ENCODE peak calls at places on chromosomes 7 and 10, in ten cellular contexts. One of them, this sample, is unnamed.
A peak's percentile ranks its signal among the peaks of the same experiment; 100 is the strongest.

GRCh38 chr7:138092486-138093028 is 16.3 kb downstream of the AKR1D1 start:
- DNase-seq in pons: no peak
- DNase-seq in Jurkat, Clone E6-1: no peak
- DNase-seq in non-pigmented ciliary epithelial cell: no peak
- DNase-seq in GM18507: no peak
- DNase-seq in GM12864: no peak
- DNase-seq in cardiac muscle cell: no peak
- DNase-seq in Kasumi-1: no peak
- DNase-seq in type B pancreatic cell: no peak
- DNase-seq in ureter: no peak
- DNase-seq in this sample: no peak

GRCh38 chr10:69807696-69808095 is 6.0 kb downstream of the COL13A1 start:
- DNase-seq in pons: no peak
- DNase-seq in Jurkat, Clone E6-1: no peak
- DNase-seq in non-pigmented ciliary epithelial cell: no peak
- DNase-seq in GM18507: no peak
- DNase-seq in GM12864: no peak
- DNase-seq in cardiac muscle cell: no peak
- DNase-seq in Kasumi-1: no peak
- DNase-seq in type B pancreatic cell: no peak
- DNase-seq in ureter: no peak
- DNase-seq in this sample: no peak

GRCh38 chr10:132402781-132403241 is 5.8 kb downstream of the PWWP2B start:
- DNase-seq in pons: no peak
- DNase-seq in Jurkat, Clone E6-1: no peak
- DNase-seq in non-pigmented ciliary epithelial cell: no peak
- DNase-seq in GM18507: no peak
- DNase-seq in GM12864: no peak
- DNase-seq in cardiac muscle cell: no peak
- DNase-seq in Kasumi-1: no peak
- DNase-seq in type B pancreatic cell: no peak
- DNase-seq in ureter: no peak
- DNase-seq in this sample: no peak

GRCh38 chr7:105015631-105015965 is 1.6 kb downstream of the KMT2E start:
- DNase-seq in pons: no peak
- DNase-seq in Jurkat, Clone E6-1: no peak
- DNase-seq in non-pigmented ciliary epithelial cell: no peak
- DNase-seq in GM18507: no peak
- DNase-seq in GM12864: no peak
- DNase-seq in cardiac muscle cell: peak; percentile 58
- DNase-seq in Kasumi-1: peak; percentile 35
- DNase-seq in type B pancreatic cell: no peak
- DNase-seq in ureter: no peak
- DNase-seq in this sample: no peak

GRCh38 chr10:37947526-37947925 is 28.9 kb downstream of the ZNF25 start:
- DNase-seq in pons: no peak
- DNase-seq in Jurkat, Clone E6-1: no peak
- DNase-seq in non-pigmented ciliary epithelial cell: no peak
- DNase-seq in GM18507: no peak
- DNase-seq in GM12864: no peak
- DNase-seq in cardiac muscle cell: no peak
- DNase-seq in Kasumi-1: no peak
- DNase-seq in type B pancreatic cell: no peak
- DNase-seq in ureter: no peak
- DNase-seq in this sample: no peak

GRCh38 chr7:132742152-132742551 is 165.9 kb upstream of the PLXNA4 start:
- DNase-seq in pons: no peak
- DNase-seq in Jurkat, Clone E6-1: no peak
- DNase-seq in non-pigmented ciliary epithelial cell: peak; percentile 70
- DNase-seq in GM18507: no peak
- DNase-seq in GM12864: no peak
- DNase-seq in cardiac muscle cell: no peak
- DNase-seq in Kasumi-1: no peak
- DNase-seq in type B pancreatic cell: no peak
- DNase-seq in ureter: no peak
- DNase-seq in this sample: peak; percentile 47

GRCh38 chr10:22501863-22502262 is 156.6 kb downstream of the SPAG6 start:
- DNase-seq in pons: no peak
- DNase-seq in Jurkat, Clone E6-1: no peak
- DNase-seq in non-pigmented ciliary epithelial cell: no peak
- DNase-seq in GM18507: no peak
- DNase-seq in GM12864: no peak
- DNase-seq in cardiac muscle cell: no peak
- DNase-seq in Kasumi-1: no peak
- DNase-seq in type B pancreatic cell: no peak
- DNase-seq in ureter: no peak
- DNase-seq in this sample: no peak

GRCh38 chr7:131218727-131219128 is 108.9 kb upstream of the MKLN1 start:
- DNase-seq in pons: peak; percentile 40
- DNase-seq in Jurkat, Clone E6-1: no peak
- DNase-seq in non-pigmented ciliary epithelial cell: no peak
- DNase-seq in GM18507: no peak
- DNase-seq in GM12864: peak; percentile 29
- DNase-seq in cardiac muscle cell: no peak
- DNase-seq in Kasumi-1: peak; percentile 25
- DNase-seq in type B pancreatic cell: no peak
- DNase-seq in ureter: no peak
- DNase-seq in this sample: no peak

GRCh38 chr7:140074780-140075179 is 12.0 kb upstream of the PARP12 start:
- DNase-seq in pons: no peak
- DNase-seq in Jurkat, Clone E6-1: no peak
- DNase-seq in non-pigmented ciliary epithelial cell: no peak
- DNase-seq in GM18507: no peak
- DNase-seq in GM12864: no peak
- DNase-seq in cardiac muscle cell: no peak
- DNase-seq in Kasumi-1: no peak
- DNase-seq in type B pancreatic cell: no peak
- DNase-seq in ureter: no peak
- DNase-seq in this sample: no peak

GRCh38 chr7:107118109-107118900 is 50.5 kb upstream of the HBP1 start:
- DNase-seq in pons: no peak
- DNase-seq in Jurkat, Clone E6-1: no peak
- DNase-seq in non-pigmented ciliary epithelial cell: no peak
- DNase-seq in GM18507: no peak
- DNase-seq in GM12864: no peak
- DNase-seq in cardiac muscle cell: peak; percentile 23
- DNase-seq in Kasumi-1: no peak
- DNase-seq in type B pancreatic cell: no peak
- DNase-seq in ureter: no peak
- DNase-seq in this sample: no peak

GRCh38 chr10:31456463-31456862 is 137.4 kb downstream of the ZEB1 start:
- DNase-seq in pons: no peak
- DNase-seq in Jurkat, Clone E6-1: no peak
- DNase-seq in non-pigmented ciliary epithelial cell: no peak
- DNase-seq in GM18507: no peak
- DNase-seq in GM12864: no peak
- DNase-seq in cardiac muscle cell: no peak
- DNase-seq in Kasumi-1: no peak
- DNase-seq in type B pancreatic cell: no peak
- DNase-seq in ureter: no peak
- DNase-seq in this sample: no peak

This sample was measured in HS-27A.